ENCODE peak calls at places on chromosomes 16 and 17, in eight cellular contexts. N is WTC11, G is small intestine, P is brain pericyte, D is kidney tubule cell, H is NAMALWA, R is NCI-H1694 treated with DMSO at 0.1 percent for 48 hours, M is HT1080. J is an unnamed sample.

GRCh38 chr17:77061711-77062110 is 79.1 kb upstream of the SEC14L1 start:
- DNase-seq in N (no peak), G (no peak), P (no peak), D (no peak), H (no peak), R (no peak), M (no peak), J (no peak)

GRCh38 chr16:53636978-53637377 is 66.7 kb downstream of the RPGRIP1L start:
- DNase-seq in N (no peak), G (no peak), P (no peak), D (no peak), H (no peak), R (no peak), M (no peak), J (no peak)

GRCh38 chr16:7025616-7026190 is 306.9 kb upstream of the RBFOX1 start:
- DNase-seq in N (peak), G (peak), P (no peak), D (peak), H (peak), R (peak), M (peak), J (peak)

GRCh38 chr17:42979511-42980273 is at the start of gene PTGES3L:
- DNase-seq in N (peak), G (peak), P (no peak), D (peak), H (no peak), R (peak), M (peak), J (peak)

GRCh38 chr16:12639044-12639443 is 164.6 kb downstream of the CPPED1 start:
- DNase-seq in N (no peak), G (no peak), P (no peak), D (peak), H (peak), R (no peak), M (peak), J (no peak)

GRCh38 chr16:58110590-58111330 is 18.4 kb downstream of the CFAP20 start:
- DNase-seq in N (no peak), G (no peak), P (no peak), D (peak), H (no peak), R (no peak), M (peak), J (no peak)

GRCh38 chr17:66549731-66550207 is 247.4 kb downstream of the PRKCA start:
- DNase-seq in N (no peak), G (no peak), P (no peak), D (peak), H (no peak), R (no peak), M (peak), J (peak)

GRCh38 chr17:1058423-1059130 is 61.6 kb downstream of the TIMM22 start:
- DNase-seq in N (peak), G (peak), P (no peak), D (peak), H (peak), R (peak), M (peak), J (peak)

GRCh38 chr17:28755486-28755885 is 11.7 kb downstream of the TRAF4 start:
- DNase-seq in N (no peak), G (no peak), P (no peak), D (peak), H (no peak), R (no peak), M (no peak), J (no peak)

GRCh38 chr16:66562986-66563385 is 3.3 kb upstream of the CMTM1 start:
- DNase-seq in N (no peak), G (no peak), P (no peak), D (no peak), H (no peak), R (no peak), M (no peak), J (no peak)

GRCh38 chr16:17313085-17313611 is 157.6 kb downstream of the XYLT1 start:
- DNase-seq in N (no peak), G (no peak), P (no peak), D (no peak), H (no peak), R (peak), M (no peak), J (no peak)

GRCh38 chr17:48043171-48043570 is 5.0 kb upstream of the NFE2L1 start:
- DNase-seq in N (no peak), G (no peak), P (no peak), D (peak), H (no peak), R (no peak), M (peak), J (peak)

GRCh38 chr17:50365649-50366393 is 7.2 kb downstream of the MRPL27 start:
- DNase-seq in N (no peak), G (no peak), P (no peak), D (no peak), H (no peak), R (no peak), M (no peak), J (no peak)

GRCh38 chr17:60102632-60103047 is 23.9 kb upstream of the HEATR6 start:
- DNase-seq in N (no peak), G (peak), P (no peak), D (peak), H (no peak), R (no peak), M (no peak), J (no peak)

J was measured in PC-3.